ENCODE peak calls at places on chromosome 19, in eight cellular contexts. T, J, I, L, N, O, G and Q are unnamed samples.

GRCh38 chr19:14440049-14440448 is 6.9 kb downstream of the PKN1 start:
- DNase-seq in N (no peak), O (no peak), T (peak), J (peak), I (no peak), G (no peak), L (peak), Q (peak)

GRCh38 chr19:43148233-43148632 is 38.1 kb downstream of the PSG5 start:
- DNase-seq in O (no peak), I (no peak), T (no peak), L (peak), G (no peak), N (peak), J (no peak), Q (no peak)

GRCh38 chr19:1156305-1156801 is 17.7 kb downstream of the SBNO2 start:
- DNase-seq in N (no peak), L (no peak), T (no peak), O (no peak), G (no peak), J (no peak), I (no peak), Q (peak)

GRCh38 chr19:5119297-5119998 is 150.5 kb downstream of the KDM4B start:
- DNase-seq in T (no peak), G (no peak), O (no peak), L (no peak), J (no peak), I (no peak), N (no peak), Q (no peak)

GRCh38 chr19:48206402-48207093 is 36.1 kb downstream of the ZSWIM9 start:
- DNase-seq in T (no peak), O (peak), N (no peak), J (no peak), L (no peak), I (no peak), G (no peak), Q (peak)

GRCh38 chr19:5952193-5953033 is 25.5 kb downstream of the RANBP3 start:
- DNase-seq in N (no peak), L (peak), T (no peak), O (no peak), I (no peak), G (peak), J (no peak), Q (no peak)

GRCh38 chr19:55082023-55082851 is 6.6 kb downstream of the EPS8L1 start:
- DNase-seq in L (peak), T (no peak), J (no peak), O (no peak), G (no peak), N (peak), I (no peak), Q (peak)

GRCh38 chr19:38564981-38565685 is 52.6 kb downstream of the MAP4K1 start:
- DNase-seq in T (no peak), J (no peak), O (no peak), L (no peak), N (no peak), I (no peak), G (no peak), Q (peak)

GRCh38 chr19:45781282-45782161 is 768 bp downstream of the DMPK start:
- DNase-seq in O (peak), J (peak), G (peak), N (peak), I (peak), T (no peak), L (no peak), Q (peak)

GRCh38 chr19:18996796-18997394 is 36.4 kb downstream of the SUGP2 start:
- DNase-seq in J (no peak), N (no peak), O (no peak), G (no peak), I (no peak), L (no peak), T (no peak), Q (no peak)

GRCh38 chr19:49106648-49107135 is 7.5 kb upstream of the LIN7B start:
- DNase-seq in G (peak), L (peak), I (peak), O (no peak), J (peak), T (no peak), N (peak), Q (no peak)

GRCh38 chr19:47646924-47647323 is 38.0 kb downstream of the BICRA start:
- DNase-seq in O (no peak), J (no peak), T (no peak), N (no peak), L (no peak), I (no peak), G (no peak), Q (no peak)

GRCh38 chr19:34088292-34088691 is 84.0 kb upstream of the LSM14A start:
- DNase-seq in L (no peak), G (no peak), T (no peak), N (peak), O (no peak), I (no peak), J (no peak), Q (no peak)

GRCh38 chr19:18543814-18544475 is 572 bp upstream of the FKBP8 start:
- DNase-seq in G (peak), T (no peak), I (no peak), N (peak), O (peak), L (peak), J (peak), Q (no peak)

GRCh38 chr19:13502231-13502630 is 4.0 kb downstream of the CACNA1A start:
- DNase-seq in G (no peak), O (no peak), I (no peak), L (no peak), J (no peak), N (no peak), T (no peak), Q (no peak)

GRCh38 chr19:15260939-15261338 is 28.7 kb upstream of the EPHX3 start:
- DNase-seq in O (no peak), T (no peak), N (no peak), J (no peak), I (no peak), L (no peak), G (no peak), Q (no peak)

GRCh38 chr19:39514840-39515550 is at the start of gene SELENOV:
- DNase-seq in N (no peak), L (no peak), T (no peak), J (no peak), O (peak), I (no peak), G (no peak), Q (peak)

GRCh38 chr19:13012690-13013608 is 17.7 kb downstream of the NFIX start:
- DNase-seq in I (no peak), J (peak), L (peak), N (peak), O (peak), T (no peak), G (no peak), Q (peak)

GRCh38 chr19:46728693-46729339 is 11.9 kb upstream of the PRKD2 start:
- DNase-seq in J (peak), I (no peak), L (peak), O (peak), G (peak), T (no peak), N (peak), Q (peak)

GRCh38 chr19:46181386-46181774 is 33.3 kb downstream of the IGFL2 start:
- DNase-seq in T (no peak), G (no peak), L (peak), O (no peak), N (peak), I (no peak), J (no peak), Q (no peak)

GRCh38 chr19:16830679-16831078 is 1.5 kb downstream of the SIN3B start:
- DNase-seq in O (no peak), L (peak), I (no peak), N (peak), J (no peak), G (no peak), T (no peak), Q (no peak)

GRCh38 chr19:47512183-47512947 is 2.5 kb downstream of the NAPA start:
- DNase-seq in L (peak), T (no peak), G (no peak), N (peak), J (peak), O (peak), I (no peak), Q (no peak)

GRCh38 chr19:37654118-37654517 is 1.1 kb downstream of the ZFP30 start:
- DNase-seq in G (no peak), J (no peak), L (no peak), T (no peak), O (no peak), I (peak), N (peak), Q (no peak)

GRCh38 chr19:7618771-7619510 is 10.4 kb downstream of the XAB2 start:
- DNase-seq in O (peak), N (no peak), L (no peak), G (no peak), T (no peak), J (no peak), I (no peak), Q (peak)

GRCh38 chr19:7348587-7349230 is at the start of gene ARHGEF18:
- DNase-seq in L (no peak), T (no peak), J (no peak), N (no peak), O (no peak), I (no peak), G (no peak), Q (peak)

GRCh38 chr19:9786819-9787218 is 18.3 kb upstream of the ZNF846 start:
- DNase-seq in J (no peak), L (no peak), N (no peak), G (no peak), I (no peak), O (no peak), T (no peak), Q (no peak)

GRCh38 chr19:53824134-53824611 is at the start of gene NLRP12:
- DNase-seq in L (no peak), J (peak), G (no peak), O (no peak), I (no peak), T (no peak), N (no peak), Q (no peak)

GRCh38 chr19:1074512-1075283 is 7.7 kb downstream of the ARHGAP45 start:
- DNase-seq in G (peak), T (peak), N (no peak), I (peak), J (peak), L (peak), O (peak), Q (peak)

GRCh38 chr19:38898788-38899446 is 501 bp downstream of the SIRT2 start:
- DNase-seq in O (no peak), N (peak), I (no peak), J (no peak), T (no peak), G (no peak), L (no peak), Q (peak)

GRCh38 chr19:29006057-29006735 is 206.8 kb downstream of the UQCRFS1 start:
- DNase-seq in N (peak), T (no peak), L (no peak), O (no peak), J (no peak), I (no peak), G (no peak), Q (no peak)

GRCh38 chr19:15633122-15633521 is 7.6 kb upstream of the CYP4F3 start:
- DNase-seq in I (no peak), G (no peak), L (no peak), O (no peak), T (no peak), N (no peak), J (no peak), Q (no peak)

GRCh38 chr19:47047931-47048399 is 459 bp downstream of the TMEM160 start:
- DNase-seq in I (peak), T (peak), J (peak), N (peak), O (peak), G (peak), L (peak), Q (peak)